ENCODE peak calls at places on chromosomes 2 and 18, in eight cellular contexts. K is lung, S is RWPE2, I is GM12864, X is foreskin fibroblast, J is astrocyte of the spinal cord, Q is fibroblast of lung, C is IMR-90. P is an unnamed sample.
A peak's percentile ranks its signal among the peaks of the same experiment; 100 is the strongest.

GRCh38 chr2:227450921-227451654 is 20.9 kb upstream of the AGFG1 start:
- DNase-seq in S (no peak), Q (no peak), J (no peak), K (no peak), I (no peak), X (peak; percentile 55), C (no peak), P (no peak)

GRCh38 chr2:163207706-163208370 is 369.3 kb upstream of the KCNH7 start:
- DNase-seq in I (no peak), J (no peak), S (no peak), X (no peak), K (no peak), C (no peak), Q (no peak), P (no peak)

GRCh38 chr2:118693287-118693822 is 154.1 kb downstream of the EN1 start:
- DNase-seq in C (no peak), K (no peak), I (no peak), Q (no peak), J (peak; percentile 5), X (no peak), S (no peak), P (no peak)

GRCh38 chr2:164388511-164388910 is 232.8 kb downstream of the GRB14 start:
- DNase-seq in C (peak; percentile 63), K (no peak), X (no peak), J (peak; percentile 85), Q (peak; percentile 96), I (no peak), S (peak; percentile 64), P (peak; percentile 62)

GRCh38 chr2:12762976-12763375 is 46.2 kb downstream of the TRIB2 start:
- DNase-seq in I (no peak), C (no peak), S (no peak), X (no peak), K (no peak), J (no peak), Q (peak; percentile 85), P (no peak)

GRCh38 chr18:77984833-77985232 is 735.2 kb downstream of the GALR1 start:
- DNase-seq in X (no peak), K (no peak), C (no peak), S (no peak), J (no peak), I (no peak), Q (no peak), P (no peak)

GRCh38 chr2:177842243-177842642 is 230.3 kb downstream of the PDE11A start:
- DNase-seq in I (no peak), C (no peak), X (no peak), S (no peak), J (no peak), K (no peak), Q (no peak), P (no peak)

GRCh38 chr2:119523959-119524694 is at the start of gene SCTR:
- DNase-seq in X (no peak), C (no peak), I (no peak), K (no peak), Q (no peak), S (no peak), J (no peak), P (no peak)

GRCh38 chr2:1758774-1759610 is 14.7 kb upstream of the PXDN start:
- DNase-seq in Q (no peak), I (no peak), J (no peak), K (no peak), S (peak; percentile 41), C (no peak), X (no peak), P (no peak)

GRCh38 chr2:100986157-100986556 is 15.9 kb upstream of the RPL31 start:
- DNase-seq in X (no peak), J (no peak), K (no peak), I (no peak), S (no peak), C (no peak), Q (no peak), P (no peak)

GRCh38 chr18:9506046-9506792 is 30.9 kb downstream of the RALBP1 start:
- DNase-seq in S (no peak), J (peak; percentile 51), Q (peak; percentile 53), C (peak; percentile 16), K (no peak), I (no peak), X (no peak), P (no peak)

GRCh38 chr2:187422277-187422676 is 25.8 kb downstream of the CALCRL start:
- DNase-seq in I (no peak), C (no peak), K (no peak), S (no peak), X (no peak), Q (no peak), J (no peak), P (no peak)

GRCh38 chr2:86000131-86000937 is 105.4 kb downstream of the POLR1A start:
- DNase-seq in S (no peak), X (no peak), Q (peak; percentile 38), I (no peak), C (no peak), K (no peak), J (no peak), P (no peak)

GRCh38 chr2:206718296-206718695 is at the start of gene DYTN:
- DNase-seq in J (no peak), X (no peak), I (no peak), K (no peak), Q (no peak), S (no peak), C (no peak), P (no peak)

GRCh38 chr2:218897394-218898108 is 16.9 kb downstream of the WNT10A start:
- DNase-seq in C (no peak), I (no peak), X (no peak), Q (no peak), K (no peak), S (no peak), J (no peak), P (no peak)

GRCh38 chr2:37923308-37924055 is 1.6 kb upstream of the RMDN2 start:
- DNase-seq in J (no peak), K (no peak), Q (no peak), S (no peak), C (no peak), X (no peak), I (no peak), P (no peak)

GRCh38 chr2:29033172-29033571 is 41.2 kb downstream of the PCARE start:
- DNase-seq in Q (peak; percentile 75), X (no peak), J (peak; percentile 22), C (peak; percentile 22), S (peak; percentile 25), K (no peak), I (no peak), P (peak; percentile 37)

GRCh38 chr2:21633531-21634310 is 510.0 kb downstream of the TDRD15 start:
- DNase-seq in J (no peak), K (no peak), S (no peak), Q (no peak), C (no peak), I (no peak), X (no peak), P (no peak)

GRCh38 chr2:145750617-145751016 is 1230.7 kb upstream of the ZEB2 start:
- DNase-seq in Q (no peak), S (no peak), J (no peak), C (no peak), X (no peak), K (no peak), I (no peak), P (no peak)

GRCh38 chr18:44680271-44681038 is at the start of gene SETBP1:
- DNase-seq in S (peak; percentile 74), I (no peak), J (peak; percentile 68), C (peak; percentile 2), X (peak; percentile 51), K (peak; percentile 58), Q (peak; percentile 61), P (no peak)

GRCh38 chr2:184053326-184053725 is 545.0 kb upstream of the ZNF804A start:
- DNase-seq in I (no peak), K (no peak), C (no peak), X (no peak), S (no peak), J (peak; percentile 13), Q (peak; percentile 3), P (no peak)

GRCh38 chr2:25251461-25252273 is 83.3 kb upstream of the POMC start:
- DNase-seq in S (no peak), I (no peak), J (peak; percentile 43), X (no peak), Q (peak; percentile 44), K (peak; percentile 46), C (peak; percentile 7), P (no peak)

GRCh38 chr18:23593720-23594119 is 7.4 kb upstream of the NPC1 start:
- DNase-seq in C (peak; percentile 87), S (no peak), Q (peak; percentile 90), I (no peak), J (peak; percentile 79), X (peak; percentile 96), K (no peak), P (peak; percentile 93)

GRCh38 chr18:9989481-9989880 is 75.7 kb downstream of the VAPA start:
- DNase-seq in C (no peak), I (no peak), S (no peak), K (peak; percentile 28), Q (no peak), J (no peak), X (no peak), P (no peak)

GRCh38 chr2:162143969-162144368 is 8.1 kb downstream of the GCG start:
- DNase-seq in Q (no peak), X (no peak), J (no peak), S (no peak), K (no peak), C (no peak), I (no peak), P (no peak)

GRCh38 chr18:51988277-51988676 is 351.7 kb upstream of the DCC start:
- DNase-seq in Q (no peak), C (no peak), X (no peak), S (no peak), K (no peak), J (no peak), I (no peak), P (no peak)

GRCh38 chr2:132279344-132279743 is 117.6 kb upstream of the ANKRD30BL start:
- DNase-seq in S (no peak), C (no peak), K (no peak), Q (no peak), X (no peak), I (no peak), J (no peak), P (no peak)

GRCh38 chr2:69173706-69174105 is 160.7 kb downstream of the ANTXR1 start:
- DNase-seq in J (no peak), C (no peak), I (no peak), K (no peak), Q (no peak), S (no peak), X (no peak), P (no peak)
- TF ChIP-seq CTCF in J (no peak), C (no peak), I (no peak), K (no peak), Q (no peak), S (no peak), X (no peak), P (no peak)

GRCh38 chr2:238339814-238340213 is 19.5 kb downstream of the TRAF3IP1 start:
- DNase-seq in J (no peak), K (no peak), Q (no peak), C (no peak), S (no peak), X (no peak), I (no peak), P (no peak)
- TF ChIP-seq CTCF in J (no peak), K (no peak), Q (no peak), C (no peak), S (peak; percentile 35), X (no peak), I (no peak), P (peak; percentile 21)

GRCh38 chr2:229921892-229922448 is at the start of gene TRIP12:
- DNase-seq in S (peak; percentile 93), Q (peak; percentile 99), K (peak; percentile 91), I (peak; percentile 89), C (peak; percentile 98), J (peak; percentile 99), X (peak; percentile 97), P (peak; percentile 96)
- TF ChIP-seq CTCF in S (no peak), Q (no peak), K (no peak), I (no peak), C (no peak), J (no peak), X (no peak), P (no peak)

GRCh38 chr2:32553829-32554432 is 73.9 kb upstream of the TTC27 start:
- DNase-seq in X (peak; percentile 13), Q (peak; percentile 39), K (no peak), S (no peak), J (peak; percentile 67), C (peak; percentile 61), I (peak; percentile 38), P (peak; percentile 13)
- TF ChIP-seq CTCF in X (peak; percentile 71), Q (peak; percentile 71), K (peak; percentile 35), S (peak; percentile 79), J (peak; percentile 75), C (peak; percentile 74), I (peak; percentile 62), P (peak; percentile 85)

P was measured in HFFc6.